ENCODE peak calls at places on chromosome 20, in seven cellular contexts. U is breast epithelium, I is lower leg skin, A is GM13977, C is cardiac muscle cell, J is AG09309, T is HL-60. F is an unnamed sample.

GRCh38 chr20:8155848-8156602 is 24.0 kb downstream of the PLCB1 start:
- DNase-seq in U (no peak), I (no peak), A (no peak), C (no peak), J (no peak), T (no peak), F (no peak)

GRCh38 chr20:51014797-51015722 is 7.8 kb downstream of the KCNG1 start:
- DNase-seq in U (no peak), I (no peak), A (peak; percentile 56), C (peak; percentile 73), J (no peak), T (peak; percentile 15), F (no peak)

GRCh38 chr20:40843251-40843650 is 154.2 kb upstream of the MAFB start:
- DNase-seq in U (no peak), I (no peak), A (no peak), C (no peak), J (no peak), T (no peak), F (no peak)

GRCh38 chr20:8213831-8214587 is 81.9 kb downstream of the PLCB1 start:
- DNase-seq in U (no peak), I (no peak), A (peak; percentile 11), C (no peak), J (no peak), T (peak; percentile 20), F (no peak)

GRCh38 chr20:24379116-24379927 is 90.1 kb upstream of the SYNDIG1 start:
- DNase-seq in U (no peak), I (peak; percentile 26), A (no peak), C (no peak), J (peak; percentile 52), T (peak; percentile 23), F (peak; percentile 54)

GRCh38 chr20:52289956-52290355 is 98.4 kb upstream of the ZFP64 start:
- DNase-seq in U (no peak), I (no peak), A (no peak), C (no peak), J (no peak), T (no peak), F (no peak)

GRCh38 chr20:33539129-33539528 is 49.2 kb downstream of the CBFA2T2 start:
- DNase-seq in U (no peak), I (no peak), A (no peak), C (no peak), J (no peak), T (no peak), F (no peak)

GRCh38 chr20:50844430-50845100 is 49.7 kb downstream of the BCAS4 start:
- DNase-seq in U (no peak), I (peak; percentile 53), A (peak; percentile 90), C (no peak), J (no peak), T (no peak), F (no peak)

GRCh38 chr20:64065973-64066341 is 3.0 kb downstream of the TCEA2 start:
- DNase-seq in U (no peak), I (no peak), A (peak; percentile 83), C (no peak), J (peak; percentile 37), T (no peak), F (no peak)

GRCh38 chr20:4957939-4958362 is 43.4 kb downstream of the SLC23A2 start:
- DNase-seq in U (no peak), I (no peak), A (no peak), C (no peak), J (no peak), T (no peak), F (no peak)

GRCh38 chr20:25011261-25011660 is 18.7 kb upstream of the APMAP start:
- DNase-seq in U (peak; percentile 10), I (no peak), A (no peak), C (no peak), J (no peak), T (no peak), F (no peak)

DNA sequence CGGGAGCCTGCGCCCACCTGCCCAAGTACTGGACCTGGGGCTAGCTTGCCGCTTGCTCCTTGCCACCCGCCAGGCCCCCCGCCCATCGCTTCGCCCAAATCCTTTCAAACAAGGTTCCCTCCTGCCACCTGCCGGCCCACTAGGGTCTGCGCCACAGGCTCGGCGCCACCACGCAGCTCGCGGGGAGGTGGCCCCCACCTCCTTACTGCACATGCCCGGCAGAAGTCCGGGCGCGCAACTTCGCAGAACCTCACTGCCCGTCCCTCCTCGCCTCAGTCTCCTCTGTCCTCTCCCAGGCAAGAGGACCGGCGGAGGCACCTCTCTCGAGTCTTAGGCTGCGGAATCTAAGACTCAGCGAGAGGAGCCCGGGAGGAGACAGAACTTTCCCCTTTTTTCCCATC is 11.2 kb downstream of the GNAS-AS1 start:
- DNase-seq in U (no peak), I (no peak), A (peak; percentile 67), C (peak; percentile 72), J (no peak), T (peak; percentile 38), F (no peak)
- TF ChIP-seq CTCF in U (peak; percentile 37), I (no peak), A (peak; percentile 51), C (peak; percentile 44), J (peak; percentile 41), T (peak; percentile 7), F (peak; percentile 65)

GRCh38 chr20:22182148-22182547 is 402.2 kb downstream of the FOXA2 start:
- DNase-seq in U (no peak), I (no peak), A (no peak), C (no peak), J (no peak), T (no peak), F (no peak)

DNA sequence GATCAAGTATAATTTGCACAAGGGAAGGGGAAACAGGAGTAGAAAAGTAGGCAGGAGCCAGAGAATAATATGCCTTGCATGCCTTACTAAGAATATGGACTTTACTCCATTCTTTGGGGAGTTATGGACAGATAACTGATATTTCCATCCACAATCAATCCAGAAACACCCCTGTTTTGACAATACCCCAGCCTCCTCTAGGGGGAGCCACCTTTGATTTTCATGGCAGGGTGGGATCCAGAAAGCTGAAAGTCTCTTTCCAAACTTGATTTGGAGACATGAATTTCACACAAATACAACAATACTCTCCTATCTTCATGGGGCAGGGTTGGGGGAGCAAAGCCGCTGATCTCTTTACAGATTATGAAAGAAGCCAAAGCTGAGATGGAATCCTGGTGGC is 404.1 kb downstream of the FOXA2 start:
- DNase-seq in U (no peak), I (no peak), A (no peak), C (peak; percentile 13), J (no peak), T (no peak), F (no peak)
- TF ChIP-seq CTCF in U (no peak), I (no peak), A (peak; percentile 19), C (no peak), J (no peak), T (peak; percentile 28), F (no peak)

GRCh38 chr20:43389231-43389630 is 68.5 kb upstream of the SRSF6 start:
- DNase-seq in U (no peak), I (no peak), A (no peak), C (no peak), J (no peak), T (no peak), F (no peak)

GRCh38 chr20:43387737-43388136 is 70.0 kb upstream of the SRSF6 start:
- DNase-seq in U (no peak), I (no peak), A (no peak), C (no peak), J (no peak), T (no peak), F (no peak)

GRCh38 chr20:43388267-43389081 is 69.2 kb upstream of the SRSF6 start:
- DNase-seq in U (no peak), I (no peak), A (no peak), C (no peak), J (no peak), T (no peak), F (no peak)

GRCh38 chr20:43392561-43392960 is 65.1 kb upstream of the SRSF6 start:
- DNase-seq in U (no peak), I (no peak), A (no peak), C (no peak), J (no peak), T (no peak), F (peak; percentile 60)

DNA sequence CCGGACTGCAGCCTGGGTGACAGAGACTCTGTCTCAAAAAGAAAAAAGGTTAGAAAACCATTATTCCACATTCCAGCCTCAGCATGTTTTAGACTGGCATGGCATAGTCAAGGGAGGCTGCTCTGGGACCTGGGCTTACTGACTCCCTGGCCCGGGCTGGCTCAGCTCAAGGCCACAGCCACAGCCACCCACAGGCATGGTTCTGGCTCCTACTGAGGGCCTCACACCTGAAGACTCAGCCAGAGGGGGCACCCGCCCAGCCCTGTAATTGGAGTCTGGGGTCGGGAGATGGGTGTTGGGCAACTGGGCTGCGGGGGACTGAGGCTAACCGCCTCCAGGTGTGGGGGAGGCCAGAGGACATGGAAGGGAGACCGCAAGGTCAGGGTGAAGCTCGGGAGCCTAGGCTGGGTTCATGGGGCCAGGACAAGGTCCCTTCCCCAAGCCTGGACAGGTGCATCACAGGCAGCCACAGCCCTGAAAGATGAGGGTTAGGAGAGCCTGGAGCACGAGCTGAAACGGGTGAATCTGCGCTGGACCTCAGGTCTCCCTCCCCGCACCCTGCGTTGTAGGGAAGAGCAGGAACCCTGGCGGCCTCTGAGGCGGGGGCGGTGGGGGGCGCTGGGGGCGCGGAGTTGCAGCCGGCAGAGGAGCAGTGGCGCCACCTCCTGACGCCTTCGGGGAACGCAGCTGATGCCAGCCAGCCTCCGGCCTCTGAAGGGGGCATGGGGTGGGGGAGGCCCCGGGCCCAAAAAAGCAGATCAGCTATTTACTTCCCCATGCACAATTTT is 67.7 kb upstream of the SRSF6 start:
- DNase-seq in U (no peak), I (no peak), A (no peak), C (peak; percentile 8), J (no peak), T (no peak), F (no peak)
- TF ChIP-seq CTCF in U (no peak), I (no peak), A (peak; percentile 46), C (peak; percentile 54), J (peak; percentile 56), T (no peak), F (peak; percentile 23)

GRCh38 chr20:62805365-62805710 is 703 bp downstream of the OGFR start:
- DNase-seq in U (no peak), I (no peak), A (no peak), C (peak; percentile 57), J (no peak), T (no peak), F (no peak)

GRCh38 chr20:62804632-62805364 is at the start of gene OGFR:
- DNase-seq in U (no peak), I (no peak), A (peak; percentile 96), C (peak; percentile 62), J (no peak), T (peak; percentile 44), F (no peak)

GRCh38 chr20:62802026-62802712 is 2.5 kb upstream of the OGFR start:
- DNase-seq in U (no peak), I (no peak), A (no peak), C (no peak), J (no peak), T (no peak), F (no peak)

GRCh38 chr20:62805711-62806382 is 1.2 kb downstream of the OGFR start:
- DNase-seq in U (no peak), I (peak; percentile 52), A (no peak), C (no peak), J (no peak), T (peak; percentile 63), F (no peak)

DNA sequence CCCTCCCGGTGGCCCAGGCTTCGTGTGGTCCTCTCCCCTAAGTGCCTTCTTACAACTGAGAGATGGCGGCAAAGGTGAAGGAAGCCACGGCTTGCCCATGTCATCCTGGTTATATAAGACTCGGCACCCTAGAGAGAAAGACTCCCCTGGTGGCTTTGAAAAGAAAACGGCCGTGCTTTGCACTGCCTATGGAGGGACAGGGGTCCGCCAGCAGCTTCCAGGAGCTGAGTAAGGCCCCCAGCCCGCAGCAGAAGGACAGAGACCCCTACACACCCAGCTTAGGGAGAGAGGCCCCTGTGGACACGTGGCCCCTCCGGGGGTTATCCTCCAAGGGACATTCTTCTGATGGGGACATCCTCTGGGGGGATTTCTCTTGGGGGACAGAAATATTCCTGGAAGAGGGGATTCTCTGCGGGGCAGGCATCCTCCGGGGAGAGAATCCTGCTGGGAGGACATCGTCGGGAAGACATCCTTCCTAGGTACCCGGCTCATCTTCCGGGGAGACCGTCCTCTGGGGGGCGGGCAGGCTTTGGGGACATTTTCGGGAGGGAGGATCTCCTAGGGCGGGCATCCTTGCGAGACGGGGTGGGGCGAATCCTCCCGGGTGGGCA is 509 bp upstream of the OGFR start:
- DNase-seq in U (no peak), I (no peak), A (no peak), C (no peak), J (no peak), T (no peak), F (no peak)
- TF ChIP-seq CTCF in U (no peak), I (no peak), A (peak; percentile 2), C (no peak), J (peak; percentile 19), T (no peak), F (no peak)

F was measured in osteocyte.